ENCODE peak calls at places on chromosomes 16 and 17, in eight cellular contexts. O, U, L, P, H, M, N and G are unnamed samples.

GRCh38 chr17:41287050-41287449 is 11.6 kb downstream of the KRTAP9-7 start:
- DNase-seq in O (no peak), U (peak; percentile 0), L (peak; percentile 1), P (no peak), H (no peak), M (no peak), N (no peak), G (peak; percentile 0)

GRCh38 chr17:68684860-68685493 is 83.8 kb upstream of the FAM20A start:
- DNase-seq in O (no peak), U (no peak), L (no peak), P (peak; percentile 54), H (no peak), M (no peak), N (peak; percentile 37), G (no peak)

GRCh38 chr17:73342057-73342522 is 30.3 kb upstream of the CDC42EP4 start:
- DNase-seq in O (no peak), U (no peak), L (no peak), P (peak; percentile 90), H (no peak), M (no peak), N (peak; percentile 96), G (no peak)

GRCh38 chr16:10256855-10257641 is 74.8 kb upstream of the GRIN2A start:
- DNase-seq in O (no peak), U (peak; percentile 88), L (peak; percentile 86), P (peak; percentile 51), H (peak; percentile 1), M (peak; percentile 24), N (peak; percentile 13), G (peak; percentile 50)

GRCh38 chr17:63439682-63440081 is 6.4 kb downstream of the CYB561 start:
- DNase-seq in O (no peak), U (no peak), L (no peak), P (peak; percentile 54), H (no peak), M (no peak), N (no peak), G (no peak)

GRCh38 chr17:49434821-49435581 is 20.3 kb upstream of the PHB1 start:
- DNase-seq in O (no peak), U (peak; percentile 95), L (peak; percentile 81), P (peak; percentile 53), H (peak; percentile 11), M (peak; percentile 84), N (peak; percentile 39), G (peak; percentile 21)

GRCh38 chr17:78759203-78759968 is 22.7 kb downstream of the CYTH1 start:
- DNase-seq in O (no peak), U (no peak), L (no peak), P (no peak), H (peak; percentile 78), M (no peak), N (no peak), G (peak; percentile 75)

GRCh38 chr16:88560722-88561484 is 9.3 kb upstream of the ZC3H18 start:
- DNase-seq in O (no peak), U (peak; percentile 64), L (no peak), P (peak; percentile 48), H (no peak), M (peak; percentile 44), N (no peak), G (no peak)

GRCh38 chr17:41416478-41416877 is 7.9 kb downstream of the KRT37 start:
- DNase-seq in O (no peak), U (no peak), L (no peak), P (no peak), H (no peak), M (no peak), N (no peak), G (no peak)

GRCh38 chr16:66159987-66160386 is 206.5 kb upstream of the CDH5 start:
- DNase-seq in O (no peak), U (no peak), L (no peak), P (peak; percentile 44), H (no peak), M (no peak), N (no peak), G (no peak)

GRCh38 chr17:2982854-2983636 is 80.4 kb downstream of the OR1D5 start:
- DNase-seq in O (peak; percentile 19), U (no peak), L (no peak), P (peak; percentile 96), H (no peak), M (no peak), N (peak; percentile 91), G (no peak)